ENCODE peak calls at places on chromosomes 1 and 21, in ten cellular contexts. I is NCI-H1694 treated with DMSO at 0.1 percent for 48 hours; V is stimulated activated CD8-positive, alpha-beta memory T cell treated with anti-CD3 and anti-CD28 coated beads, Interleukin-4, amount 100 ng/mL, for 1 hour; L is endothelial cell of umbilical vein; H is PC-9; U is NAMALWA; Z is cardiac septum; K is endothelial cell; A is AG09309; T is NCI-H1105 treated with DMSO at 0.1 percent for 48 hours. N is an unnamed sample.

GRCh38 chr1:24955161-24955560 is 25.1 kb upstream of the RUNX3 start:
- DNase-seq in I (no peak), V (no peak), L (no peak), H (peak; percentile 45), U (no peak), Z (no peak), K (no peak), A (peak; percentile 55), T (no peak), N (no peak)

GRCh38 chr21:35674895-35675470 is 385.3 kb downstream of the SETD4 start:
- DNase-seq in I (no peak), V (no peak), L (no peak), H (no peak), U (no peak), Z (no peak), K (no peak), A (no peak), T (no peak), N (no peak)

GRCh38 chr1:40628903-40629292 is 36.6 kb downstream of the RIMS3 start:
- DNase-seq in I (no peak), V (no peak), L (no peak), H (no peak), U (no peak), Z (peak; percentile 31), K (no peak), A (no peak), T (no peak), N (no peak)

GRCh38 chr1:181208076-181208475 is 119.6 kb downstream of the IER5 start:
- DNase-seq in I (peak; percentile 78), V (no peak), L (no peak), H (no peak), U (no peak), Z (no peak), K (no peak), A (no peak), T (no peak), N (no peak)

GRCh38 chr1:229231754-229232119 is 39.2 kb upstream of the RAB4A start:
- DNase-seq in I (no peak), V (no peak), L (no peak), H (no peak), U (no peak), Z (no peak), K (no peak), A (no peak), T (no peak), N (no peak)

GRCh38 chr1:227369102-227369760 is 50.9 kb upstream of the CDC42BPA start:
- DNase-seq in I (no peak), V (no peak), L (no peak), H (no peak), U (no peak), Z (no peak), K (no peak), A (no peak), T (no peak), N (no peak)

GRCh38 chr1:220818421-220819173 is 31.9 kb downstream of the MTARC1 start:
- DNase-seq in I (no peak), V (no peak), L (peak; percentile 12), H (no peak), U (no peak), Z (no peak), K (no peak), A (peak; percentile 65), T (no peak), N (no peak)

GRCh38 chr1:187027259-187027658 is 198.5 kb downstream of the PLA2G4A start:
- DNase-seq in I (no peak), V (no peak), L (no peak), H (no peak), U (no peak), Z (no peak), K (no peak), A (no peak), T (no peak), N (no peak)

GRCh38 chr1:151147132-151147503 is 687 bp upstream of the SEMA6C start:
- DNase-seq in I (no peak), V (no peak), L (peak; percentile 58), H (no peak), U (no peak), Z (no peak), K (no peak), A (no peak), T (no peak), N (no peak)

GRCh38 chr1:18913065-18913502 is 10.7 kb upstream of the ALDH4A1 start:
- DNase-seq in I (peak; percentile 7), V (peak; percentile 60), L (peak; percentile 89), H (peak; percentile 77), U (peak; percentile 65), Z (peak; percentile 92), K (peak; percentile 93), A (no peak), T (peak; percentile 22), N (peak; percentile 68)

GRCh38 chr1:1914101-1914811 is 804 bp upstream of the CALML6 start:
- DNase-seq in I (no peak), V (no peak), L (no peak), H (no peak), U (no peak), Z (no peak), K (peak; percentile 6), A (no peak), T (no peak), N (no peak)

GRCh38 chr1:191888996-191889622 is 269.2 kb upstream of the RGS18 start:
- DNase-seq in I (no peak), V (no peak), L (no peak), H (no peak), U (no peak), Z (no peak), K (no peak), A (no peak), T (peak; percentile 81), N (no peak)

GRCh38 chr1:62964141-62964540 is 180.2 kb downstream of the ATG4C start:
- DNase-seq in I (no peak), V (no peak), L (no peak), H (no peak), U (no peak), Z (no peak), K (no peak), A (no peak), T (no peak), N (no peak)

GRCh38 chr21:34074283-34075098 is 1.1 kb downstream of the MRPS6 start:
- DNase-seq in I (no peak), V (no peak), L (peak; percentile 24), H (no peak), U (peak; percentile 35), Z (no peak), K (peak; percentile 21), A (no peak), T (peak; percentile 34), N (no peak)

GRCh38 chr1:2110191-2110737 is 60.1 kb downstream of the PRKCZ start:
- DNase-seq in I (no peak), V (no peak), L (no peak), H (no peak), U (no peak), Z (no peak), K (no peak), A (no peak), T (no peak), N (no peak)

GRCh38 chr1:9449106-9449627 is 90.1 kb upstream of the SLC25A33 start:
- DNase-seq in I (no peak), V (no peak), L (peak; percentile 31), H (no peak), U (no peak), Z (no peak), K (no peak), A (no peak), T (no peak), N (no peak)

GRCh38 chr1:200231787-200232222 is 178.0 kb downstream of the ZNF281 start:
- DNase-seq in I (no peak), V (no peak), L (peak; percentile 58), H (no peak), U (no peak), Z (no peak), K (no peak), A (peak; percentile 70), T (no peak), N (no peak)

GRCh38 chr1:224432141-224432540 is 2.5 kb downstream of the WDR26 start:
- DNase-seq in I (no peak), V (no peak), L (peak; percentile 44), H (no peak), U (peak; percentile 34), Z (no peak), K (no peak), A (no peak), T (no peak), N (no peak)

GRCh38 chr1:228781161-228781771 is 46.0 kb downstream of the RHOU start:
- DNase-seq in I (peak; percentile 51), V (no peak), L (no peak), H (no peak), U (peak; percentile 6), Z (no peak), K (no peak), A (no peak), T (peak; percentile 54), N (no peak)

GRCh38 chr1:205250699-205251098 is 23.0 kb downstream of the TMCC2 start:
- DNase-seq in I (no peak), V (no peak), L (no peak), H (no peak), U (no peak), Z (no peak), K (no peak), A (no peak), T (peak; percentile 25), N (no peak)

GRCh38 chr1:100423832-100424337 is 71.6 kb downstream of the CDC14A start:
- DNase-seq in I (no peak), V (no peak), L (no peak), H (no peak), U (peak; percentile 24), Z (no peak), K (no peak), A (no peak), T (no peak), N (no peak)

GRCh38 chr1:29416825-29417557 is 180.7 kb downstream of the PTPRU start:
- DNase-seq in I (no peak), V (no peak), L (no peak), H (no peak), U (no peak), Z (peak; percentile 64), K (no peak), A (no peak), T (no peak), N (no peak)

GRCh38 chr1:75170006-75170405 is 35.8 kb downstream of the LHX8 start:
- DNase-seq in I (no peak), V (no peak), L (no peak), H (no peak), U (no peak), Z (no peak), K (no peak), A (no peak), T (no peak), N (no peak)

GRCh38 chr1:82921759-82922158 is 1077.2 kb downstream of the TTLL7 start:
- DNase-seq in I (no peak), V (no peak), L (no peak), H (no peak), U (no peak), Z (no peak), K (no peak), A (no peak), T (no peak), N (no peak)

GRCh38 chr1:65846911-65847310 is 54.2 kb downstream of the PDE4B start:
- DNase-seq in I (no peak), V (no peak), L (peak; percentile 18), H (no peak), U (no peak), Z (no peak), K (no peak), A (no peak), T (no peak), N (no peak)

GRCh38 chr1:227766015-227766634 is 30.9 kb downstream of the SNAP47 start:
- DNase-seq in I (peak; percentile 50), V (peak; percentile 61), L (no peak), H (peak; percentile 93), U (no peak), Z (no peak), K (no peak), A (no peak), T (peak; percentile 34), N (peak; percentile 51)

GRCh38 chr21:36915014-36915700 is 51.3 kb downstream of the HLCS start:
- DNase-seq in I (no peak), V (no peak), L (no peak), H (no peak), U (no peak), Z (no peak), K (no peak), A (no peak), T (no peak), N (no peak)

GRCh38 chr1:243845888-243846287 is 4.2 kb downstream of the AKT3 start:
- DNase-seq in I (no peak), V (no peak), L (no peak), H (no peak), U (no peak), Z (no peak), K (no peak), A (no peak), T (no peak), N (no peak)